ENCODE peak calls at places on chromosomes 3 and 15, in seven cellular contexts. One of them, this sample, is unnamed.

GRCh38 chr15:48796521-48796920 is 14.3 kb downstream of the CEP152 start:
- DNase-seq in heart left ventricle: no peak
- DNase-seq in WERI-Rb-1: no peak
- DNase-seq in left ventricle myocardium inferior: no peak
- DNase-seq in iPS DF 6.9: no peak
- DNase-seq in HCT116: no peak
- DNase-seq in CD8-positive, alpha-beta T cell: no peak
- DNase-seq in this sample: no peak

GRCh38 chr15:88803920-88804247 is 648 bp downstream of the ACAN start:
- DNase-seq in iPS DF 6.9: no peak
- DNase-seq in WERI-Rb-1: no peak
- DNase-seq in HCT116: no peak
- DNase-seq in heart left ventricle: no peak
- DNase-seq in left ventricle myocardium inferior: no peak
- DNase-seq in CD8-positive, alpha-beta T cell: no peak
- DNase-seq in this sample: no peak

GRCh38 chr15:80072285-80072684 is 12.8 kb downstream of the ZFAND6 start:
- DNase-seq in heart left ventricle: no peak
- DNase-seq in HCT116: peak; percentile 87
- DNase-seq in left ventricle myocardium inferior: no peak
- DNase-seq in CD8-positive, alpha-beta T cell: no peak
- DNase-seq in WERI-Rb-1: peak; percentile 26
- DNase-seq in iPS DF 6.9: peak; percentile 48
- DNase-seq in this sample: no peak

GRCh38 chr15:84151205-84151931 is 84.2 kb upstream of the GOLGA6L4 start:
- DNase-seq in WERI-Rb-1: no peak
- DNase-seq in left ventricle myocardium inferior: no peak
- DNase-seq in heart left ventricle: no peak
- DNase-seq in HCT116: no peak
- DNase-seq in CD8-positive, alpha-beta T cell: no peak
- DNase-seq in iPS DF 6.9: no peak
- DNase-seq in this sample: peak; percentile 57

GRCh38 chr3:112773864-112774263 is 72.8 kb downstream of the CD200R1L start:
- DNase-seq in CD8-positive, alpha-beta T cell: no peak
- DNase-seq in WERI-Rb-1: no peak
- DNase-seq in HCT116: no peak
- DNase-seq in heart left ventricle: no peak
- DNase-seq in iPS DF 6.9: no peak
- DNase-seq in left ventricle myocardium inferior: no peak
- DNase-seq in this sample: no peak

GRCh38 chr3:55402886-55403605 is 84.1 kb downstream of the WNT5A start:
- DNase-seq in heart left ventricle: no peak
- DNase-seq in WERI-Rb-1: no peak
- DNase-seq in iPS DF 6.9: no peak
- DNase-seq in CD8-positive, alpha-beta T cell: no peak
- DNase-seq in HCT116: no peak
- DNase-seq in left ventricle myocardium inferior: no peak
- DNase-seq in this sample: no peak

GRCh38 chr3:25171118-25171912 is 256.7 kb upstream of the RARB start:
- DNase-seq in iPS DF 6.9: no peak
- DNase-seq in HCT116: no peak
- DNase-seq in left ventricle myocardium inferior: no peak
- DNase-seq in WERI-Rb-1: no peak
- DNase-seq in CD8-positive, alpha-beta T cell: no peak
- DNase-seq in heart left ventricle: no peak
- DNase-seq in this sample: no peak

GRCh38 chr3:127289646-127290575 is 2.1 kb upstream of the PRR20G start:
- DNase-seq in iPS DF 6.9: no peak
- DNase-seq in CD8-positive, alpha-beta T cell: no peak
- DNase-seq in HCT116: no peak
- DNase-seq in WERI-Rb-1: no peak
- DNase-seq in left ventricle myocardium inferior: no peak
- DNase-seq in heart left ventricle: no peak
- DNase-seq in this sample: no peak

GRCh38 chr3:125185758-125186245 is 26.7 kb downstream of the SLC12A8 start:
- DNase-seq in WERI-Rb-1: no peak
- DNase-seq in left ventricle myocardium inferior: no peak
- DNase-seq in iPS DF 6.9: no peak
- DNase-seq in HCT116: no peak
- DNase-seq in CD8-positive, alpha-beta T cell: no peak
- DNase-seq in heart left ventricle: no peak
- DNase-seq in this sample: no peak

GRCh38 chr3:66398228-66399025 is 102.4 kb downstream of the LRIG1 start:
- DNase-seq in left ventricle myocardium inferior: no peak
- DNase-seq in CD8-positive, alpha-beta T cell: no peak
- DNase-seq in WERI-Rb-1: peak; percentile 71
- DNase-seq in iPS DF 6.9: no peak
- DNase-seq in HCT116: no peak
- DNase-seq in heart left ventricle: no peak
- DNase-seq in this sample: no peak

GRCh38 chr15:80698636-80699035 is 3.5 kb downstream of the ABHD17C start:
- DNase-seq in iPS DF 6.9: no peak
- DNase-seq in heart left ventricle: no peak
- DNase-seq in HCT116: no peak
- DNase-seq in CD8-positive, alpha-beta T cell: no peak
- DNase-seq in left ventricle myocardium inferior: no peak
- DNase-seq in WERI-Rb-1: no peak
- DNase-seq in this sample: no peak

GRCh38 chr15:80174017-80174746 is 21.4 kb downstream of the FAH start:
- DNase-seq in heart left ventricle: no peak
- DNase-seq in iPS DF 6.9: no peak
- DNase-seq in left ventricle myocardium inferior: no peak
- DNase-seq in WERI-Rb-1: no peak
- DNase-seq in CD8-positive, alpha-beta T cell: no peak
- DNase-seq in HCT116: no peak
- DNase-seq in this sample: no peak

GRCh38 chr15:43376017-43376705 is 5.3 kb downstream of the TUBGCP4 start:
- DNase-seq in CD8-positive, alpha-beta T cell: peak; percentile 31
- DNase-seq in left ventricle myocardium inferior: no peak
- DNase-seq in heart left ventricle: no peak
- DNase-seq in iPS DF 6.9: no peak
- DNase-seq in HCT116: peak; percentile 27
- DNase-seq in WERI-Rb-1: peak; percentile 68
- DNase-seq in this sample: no peak

GRCh38 chr15:63640146-63640545 is 43.0 kb downstream of the FBXL22 start:
- DNase-seq in iPS DF 6.9: no peak
- DNase-seq in left ventricle myocardium inferior: no peak
- DNase-seq in heart left ventricle: no peak
- DNase-seq in CD8-positive, alpha-beta T cell: no peak
- DNase-seq in HCT116: no peak
- DNase-seq in WERI-Rb-1: no peak
- DNase-seq in this sample: no peak
- H3K36me3 ChIP-seq in iPS DF 6.9: no peaks in the 10 kb centered on the region
- H3K36me3 ChIP-seq in left ventricle myocardium inferior: peaks cover 98% of the 10 kb centered on the region
- H3K36me3 ChIP-seq in heart left ventricle: peaks cover 100% of the 10 kb centered on the region
- H3K36me3 ChIP-seq in CD8-positive, alpha-beta T cell: peaks cover 46% of the 10 kb centered on the region
- H3K36me3 ChIP-seq in HCT116: no peaks in the 10 kb centered on the region
- H3K36me3 ChIP-seq in WERI-Rb-1: peaks cover 66% of the 10 kb centered on the region
- H3K36me3 ChIP-seq in this sample: peaks cover 57% of the 10 kb centered on the region

DNA sequence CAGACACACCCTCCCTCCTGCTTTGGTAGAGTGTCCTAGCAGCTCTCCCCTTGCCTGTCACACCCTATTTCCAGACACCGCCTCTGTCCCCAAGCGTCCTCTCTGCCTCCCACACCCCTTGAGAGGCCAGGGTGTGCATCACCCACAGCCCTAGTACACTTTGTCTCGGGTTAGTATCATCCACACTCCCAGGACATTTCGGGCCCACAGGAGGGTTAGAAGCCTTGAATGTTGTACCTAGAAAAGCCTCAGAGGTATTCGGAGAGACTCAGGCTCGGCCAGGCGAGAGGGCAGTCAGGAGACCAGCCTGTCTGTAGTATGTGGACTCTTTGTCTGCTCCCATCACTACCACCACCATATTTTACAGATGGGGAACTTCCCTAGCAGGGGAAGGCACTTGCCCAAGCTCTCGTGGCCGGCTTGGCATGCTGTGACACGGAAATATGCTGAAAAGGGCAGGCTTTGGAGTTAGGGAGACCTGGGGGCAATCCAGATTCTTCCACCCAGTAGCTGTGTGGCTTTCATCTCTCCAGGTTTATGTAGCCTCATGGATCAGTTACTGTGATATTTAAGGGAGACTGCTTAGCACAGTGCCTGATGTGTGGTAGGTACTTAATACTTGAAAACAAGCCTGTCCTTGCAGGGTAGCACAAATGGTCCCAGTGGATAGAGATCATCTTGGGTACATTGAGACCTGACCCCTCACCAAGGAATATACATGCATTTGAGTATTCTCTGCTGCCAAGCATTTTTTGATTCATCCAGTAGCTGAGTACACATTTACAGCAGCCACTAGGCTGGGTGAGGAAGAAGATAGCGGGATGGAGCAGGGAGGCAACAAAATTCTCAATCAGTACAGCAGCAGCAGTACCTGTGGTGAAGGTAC is 1.4 kb downstream of the TMEM43 start:
- DNase-seq in CD8-positive, alpha-beta T cell: no peak
- DNase-seq in left ventricle myocardium inferior: peak; percentile 65
- DNase-seq in HCT116: no peak
- DNase-seq in heart left ventricle: no peak
- DNase-seq in iPS DF 6.9: no peak
- DNase-seq in WERI-Rb-1: no peak
- DNase-seq in this sample: peak; percentile 61
- H3K36me3 ChIP-seq in CD8-positive, alpha-beta T cell: peaks cover 19% of the 10 kb centered on the region
- H3K36me3 ChIP-seq in left ventricle myocardium inferior: peaks cover 45% of the 10 kb centered on the region
- H3K36me3 ChIP-seq in HCT116: peaks cover 10% of the 10 kb centered on the region
- H3K36me3 ChIP-seq in heart left ventricle: peaks cover 40% of the 10 kb centered on the region
- H3K36me3 ChIP-seq in iPS DF 6.9: peaks cover 12% of the 10 kb centered on the region
- H3K36me3 ChIP-seq in WERI-Rb-1: peaks cover 44% of the 10 kb centered on the region
- H3K36me3 ChIP-seq in this sample: peaks cover 9% of the 10 kb centered on the region

GRCh38 chr15:34855893-34856292 is 60.5 kb upstream of the ACTC1 start:
- DNase-seq in CD8-positive, alpha-beta T cell: no peak
- DNase-seq in HCT116: no peak
- DNase-seq in iPS DF 6.9: no peak
- DNase-seq in left ventricle myocardium inferior: no peak
- DNase-seq in WERI-Rb-1: no peak
- DNase-seq in heart left ventricle: no peak
- DNase-seq in this sample: no peak
- H3K36me3 ChIP-seq in CD8-positive, alpha-beta T cell: peaks cover 13% of the 10 kb centered on the region
- H3K36me3 ChIP-seq in HCT116: peaks cover 18% of the 10 kb centered on the region
- H3K36me3 ChIP-seq in iPS DF 6.9: peaks cover 3% of the 10 kb centered on the region
- H3K36me3 ChIP-seq in left ventricle myocardium inferior: peaks cover 57% of the 10 kb centered on the region
- H3K36me3 ChIP-seq in WERI-Rb-1: peaks cover 27% of the 10 kb centered on the region
- H3K36me3 ChIP-seq in heart left ventricle: peaks cover 56% of the 10 kb centered on the region
- H3K36me3 ChIP-seq in this sample: peaks cover 6% of the 10 kb centered on the region

DNA sequence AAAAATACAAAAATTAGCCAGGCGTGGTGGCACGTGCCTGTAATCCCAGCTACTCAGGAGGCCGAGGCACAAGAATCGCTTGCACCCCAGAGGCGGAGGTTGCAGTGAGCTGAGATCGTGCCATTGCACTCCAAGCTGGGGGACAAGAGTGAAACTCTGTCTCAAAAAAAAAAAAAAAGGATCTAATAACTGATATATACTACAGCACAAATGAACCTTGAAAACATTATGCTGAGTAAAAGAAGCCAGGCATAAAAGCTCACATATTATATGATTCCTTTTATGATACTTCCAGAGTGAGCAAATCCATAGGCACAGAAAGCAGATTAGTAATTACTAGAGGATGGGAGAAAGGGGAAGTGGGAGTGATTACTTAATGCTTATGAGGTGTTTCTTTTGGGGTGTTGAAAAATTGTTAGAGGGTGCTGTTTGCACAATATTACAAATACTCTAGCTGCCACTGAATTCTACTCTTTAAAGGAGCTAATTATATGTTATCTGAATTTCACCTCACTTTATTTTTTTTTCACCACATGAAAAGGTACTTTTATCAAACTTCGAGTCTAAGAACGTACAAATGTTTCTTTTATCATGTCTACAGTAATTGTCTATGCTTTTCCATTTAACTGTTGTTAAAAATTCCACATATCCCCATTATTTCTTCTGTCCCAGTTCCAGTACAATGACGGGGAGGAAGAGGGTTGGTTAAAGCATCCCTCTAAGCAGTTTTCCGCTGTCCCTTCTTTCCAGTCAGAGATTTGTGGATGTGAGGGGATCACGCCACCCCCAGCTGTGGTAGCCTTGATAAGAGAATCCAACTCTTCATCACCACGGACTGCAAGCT is 77.7 kb upstream of the FAM174B start:
- DNase-seq in WERI-Rb-1: no peak
- DNase-seq in HCT116: no peak
- DNase-seq in left ventricle myocardium inferior: no peak
- DNase-seq in CD8-positive, alpha-beta T cell: no peak
- DNase-seq in heart left ventricle: no peak
- DNase-seq in iPS DF 6.9: no peak
- DNase-seq in this sample: no peak
- H3K36me3 ChIP-seq in WERI-Rb-1: no peaks in the 10 kb centered on the region
- H3K36me3 ChIP-seq in HCT116: no peaks in the 10 kb centered on the region
- H3K36me3 ChIP-seq in left ventricle myocardium inferior: peaks cover 7% of the 10 kb centered on the region
- H3K36me3 ChIP-seq in CD8-positive, alpha-beta T cell: no peaks in the 10 kb centered on the region
- H3K36me3 ChIP-seq in heart left ventricle: no peaks in the 10 kb centered on the region
- H3K36me3 ChIP-seq in iPS DF 6.9: no peaks in the 10 kb centered on the region
- H3K36me3 ChIP-seq in this sample: no peaks in the 10 kb centered on the region

GRCh38 chr3:180974286-180974685 is 15.2 kb downstream of the DNAJC19 start:
- DNase-seq in HCT116: no peak
- DNase-seq in CD8-positive, alpha-beta T cell: no peak
- DNase-seq in left ventricle myocardium inferior: no peak
- DNase-seq in heart left ventricle: no peak
- DNase-seq in iPS DF 6.9: no peak
- DNase-seq in WERI-Rb-1: no peak
- DNase-seq in this sample: no peak

GRCh38 chr3:180973543-180973942 is 16.0 kb downstream of the DNAJC19 start:
- DNase-seq in left ventricle myocardium inferior: no peak
- DNase-seq in WERI-Rb-1: no peak
- DNase-seq in CD8-positive, alpha-beta T cell: no peak
- DNase-seq in heart left ventricle: no peak
- DNase-seq in HCT116: no peak
- DNase-seq in iPS DF 6.9: no peak
- DNase-seq in this sample: no peak

GRCh38 chr3:180970931-180971330 is 18.6 kb downstream of the DNAJC19 start:
- DNase-seq in heart left ventricle: no peak
- DNase-seq in iPS DF 6.9: no peak
- DNase-seq in HCT116: no peak
- DNase-seq in WERI-Rb-1: no peak
- DNase-seq in left ventricle myocardium inferior: no peak
- DNase-seq in CD8-positive, alpha-beta T cell: no peak
- DNase-seq in this sample: no peak
- H3K36me3 ChIP-seq in heart left ventricle: peaks cover 100% of the 10 kb centered on the region
- H3K36me3 ChIP-seq in iPS DF 6.9: peaks cover 10% of the 10 kb centered on the region
- H3K36me3 ChIP-seq in HCT116: peaks cover 30% of the 10 kb centered on the region
- H3K36me3 ChIP-seq in WERI-Rb-1: peaks cover 81% of the 10 kb centered on the region
- H3K36me3 ChIP-seq in left ventricle myocardium inferior: peaks cover 77% of the 10 kb centered on the region
- H3K36me3 ChIP-seq in CD8-positive, alpha-beta T cell: peaks cover 28% of the 10 kb centered on the region
- H3K36me3 ChIP-seq in this sample: peaks cover 15% of the 10 kb centered on the region

GRCh38 chr15:85725019-85725418 is 69.7 kb downstream of the KLHL25 start:
- DNase-seq in iPS DF 6.9: no peak
- DNase-seq in left ventricle myocardium inferior: no peak
- DNase-seq in HCT116: no peak
- DNase-seq in WERI-Rb-1: no peak
- DNase-seq in heart left ventricle: no peak
- DNase-seq in CD8-positive, alpha-beta T cell: no peak
- DNase-seq in this sample: no peak
- H3K36me3 ChIP-seq in iPS DF 6.9: peaks cover 7% of the 10 kb centered on the region
- H3K36me3 ChIP-seq in left ventricle myocardium inferior: peaks cover 95% of the 10 kb centered on the region
- H3K36me3 ChIP-seq in HCT116: peaks cover 17% of the 10 kb centered on the region
- H3K36me3 ChIP-seq in WERI-Rb-1: peaks cover 100% of the 10 kb centered on the region
- H3K36me3 ChIP-seq in heart left ventricle: peaks cover 98% of the 10 kb centered on the region
- H3K36me3 ChIP-seq in CD8-positive, alpha-beta T cell: peaks cover 59% of the 10 kb centered on the region
- H3K36me3 ChIP-seq in this sample: peaks cover 66% of the 10 kb centered on the region

GRCh38 chr3:194664857-194665256 is 7.1 kb downstream of the LSG1 start:
- DNase-seq in left ventricle myocardium inferior: no peak
- DNase-seq in iPS DF 6.9: no peak
- DNase-seq in HCT116: no peak
- DNase-seq in heart left ventricle: no peak
- DNase-seq in CD8-positive, alpha-beta T cell: no peak
- DNase-seq in WERI-Rb-1: no peak
- DNase-seq in this sample: no peak
- H3K36me3 ChIP-seq in left ventricle myocardium inferior: peaks cover 73% of the 10 kb centered on the region
- H3K36me3 ChIP-seq in iPS DF 6.9: peaks cover 7% of the 10 kb centered on the region
- H3K36me3 ChIP-seq in HCT116: peaks cover 30% of the 10 kb centered on the region
- H3K36me3 ChIP-seq in heart left ventricle: peaks cover 78% of the 10 kb centered on the region
- H3K36me3 ChIP-seq in CD8-positive, alpha-beta T cell: peaks cover 15% of the 10 kb centered on the region
- H3K36me3 ChIP-seq in WERI-Rb-1: peaks cover 5% of the 10 kb centered on the region
- H3K36me3 ChIP-seq in this sample: peaks cover 43% of the 10 kb centered on the region

This sample was measured in kidney.